ENCODE peak calls at places on chromosomes 16 and 17, in five cellular contexts. L is activated CD8-positive, alpha-beta T cell treated with anti-CD3 and anti-CD28 coated beads for 36 hours; K is T-helper 2 cell; Y is NCI-H1436; P is fibroblast of pulmonary artery. W is an unnamed sample.

GRCh38 chr16:88965411-88965810 is 11.6 kb downstream of the CBFA2T3 start:
- DNase-seq in Y (no peak), P (no peak), K (no peak), L (no peak), W (no peak)

GRCh38 chr17:75124041-75124818 is 7.3 kb downstream of the NT5C start:
- DNase-seq in L (peak), Y (peak), P (peak), K (no peak), W (no peak)

GRCh38 chr16:24729967-24730815 is 740 bp downstream of the TNRC6A start:
- DNase-seq in Y (no peak), K (peak), P (no peak), L (peak), W (no peak)

GRCh38 chr17:33234930-33235685 is 58.0 kb downstream of the ASIC2 start:
- DNase-seq in L (peak), K (no peak), P (peak), Y (no peak), W (no peak)

GRCh38 chr16:674968-675883 is at the start of gene RHBDL1:
- DNase-seq in L (no peak), K (no peak), P (no peak), Y (no peak), W (no peak)

GRCh38 chr16:4262303-4262835 is 10.5 kb downstream of the TFAP4 start:
- DNase-seq in L (no peak), Y (no peak), P (no peak), K (no peak), W (no peak)

GRCh38 chr16:81796585-81797346 is 17.7 kb downstream of the PLCG2 start:
- DNase-seq in L (no peak), K (no peak), P (no peak), Y (no peak), W (no peak)

GRCh38 chr16:11793840-11794239 is 3.2 kb downstream of the ZC3H7A start:
- DNase-seq in K (no peak), L (no peak), P (no peak), Y (no peak), W (no peak)

GRCh38 chr16:85354623-85355514 is 242.6 kb upstream of the CIBAR2 start:
- DNase-seq in K (no peak), Y (no peak), P (peak), L (no peak), W (no peak)

GRCh38 chr16:7025616-7026190 is 306.9 kb upstream of the RBFOX1 start:
- DNase-seq in K (no peak), L (peak), Y (peak), P (no peak), W (peak)

GRCh38 chr16:2015117-2015946 is 4.3 kb upstream of the NPW start:
- DNase-seq in Y (no peak), K (no peak), L (no peak), P (no peak), W (no peak)

GRCh38 chr17:31517524-31517923 is 126.0 kb downstream of the RAB11FIP4 start:
- DNase-seq in Y (peak), K (no peak), P (no peak), L (no peak), W (no peak)

GRCh38 chr16:88570691-88571092 is 489 bp downstream of the ZC3H18 start:
- DNase-seq in Y (no peak), P (no peak), K (peak), L (peak), W (no peak)

GRCh38 chr17:42111901-42112551 is 488 bp downstream of the DHX58 start:
- DNase-seq in Y (peak), P (peak), L (peak), K (no peak), W (no peak)

GRCh38 chr16:30458561-30459394 is 13.1 kb upstream of the SEPHS2 start:
- DNase-seq in P (no peak), K (peak), Y (no peak), L (peak), W (no peak)

GRCh38 chr16:35733971-35734702 is 2274.7 kb downstream of the TP53TG3F start:
- DNase-seq in L (no peak), K (no peak), P (no peak), Y (no peak), W (no peak)

GRCh38 chr16:89085755-89086154 is 7.9 kb upstream of the ACSF3 start:
- DNase-seq in K (no peak), P (no peak), Y (no peak), L (no peak), W (no peak)

GRCh38 chr16:27346818-27347217 is 33.0 kb downstream of the IL4R start:
- DNase-seq in L (no peak), Y (no peak), P (no peak), K (no peak), W (no peak)

GRCh38 chr16:6286176-6286575 is 1046.5 kb upstream of the RBFOX1 start:
- DNase-seq in K (no peak), L (no peak), Y (no peak), P (no peak), W (no peak)

GRCh38 chr17:50986989-50987660 is 121.0 kb upstream of the TOB1 start:
- DNase-seq in L (no peak), P (peak), Y (no peak), K (no peak), W (no peak)

GRCh38 chr17:65472602-65473001 is 88.8 kb downstream of the AXIN2 start:
- DNase-seq in L (no peak), Y (no peak), P (peak), K (no peak), W (no peak)

GRCh38 chr17:79168486-79169055 is 93.9 kb downstream of the ENGASE start:
- DNase-seq in K (no peak), P (no peak), Y (no peak), L (no peak), W (no peak)

GRCh38 chr17:1069847-1070246 is 72.9 kb downstream of the TIMM22 start:
- DNase-seq in Y (no peak), L (no peak), P (no peak), K (no peak), W (no peak)

GRCh38 chr16:31107465-31107867 is 720 bp upstream of the BCKDK start:
- DNase-seq in L (peak), P (no peak), K (no peak), Y (no peak), W (no peak)

GRCh38 chr17:67011527-67012175 is 32.7 kb upstream of the CACNG1 start:
- DNase-seq in L (no peak), Y (no peak), K (no peak), P (no peak), W (no peak)

GRCh38 chr17:82882715-82883446 is 43.1 kb upstream of the ZNF750 start:
- DNase-seq in Y (no peak), P (no peak), K (peak), L (peak), W (no peak)

GRCh38 chr17:41666336-41666680 is 22.4 kb upstream of the EIF1 start:
- DNase-seq in P (peak), Y (peak), K (peak), L (peak), W (no peak)

GRCh38 chr16:67993207-67994036 is 5.9 kb downstream of the DPEP2 start:
- DNase-seq in K (peak), P (peak), L (peak), Y (peak), W (peak)

GRCh38 chr17:2595200-2595599 is 1.7 kb downstream of the PAFAH1B1 start:
- DNase-seq in L (no peak), P (no peak), Y (no peak), K (no peak), W (no peak)

W was measured in type B pancreatic cell.